ENCODE peak calls at places on chromosomes 16 and 17, in seven cellular contexts. C is mammary epithelial cell; E is thoracic aorta; S is psoas muscle; N is CD4-positive, alpha-beta T cell; B is CD4-positive, CD25-positive, alpha-beta regulatory T cell; I is fibroblast of lung. K is an unnamed sample.

GRCh38 chr17:17568772-17569195 is 22.7 kb downstream of the PEMT start:
- DNase-seq in C (peak), E (no peak), S (peak), N (peak), B (peak), I (peak), K (peak)

GRCh38 chr17:34259151-34259550 is 4.1 kb downstream of the CCL2 start:
- DNase-seq in C (no peak), E (no peak), S (no peak), N (no peak), B (no peak), I (peak), K (no peak)

GRCh38 chr17:3963214-3964201 is 729 bp downstream of the ATP2A3 start:
- DNase-seq in C (no peak), E (no peak), S (no peak), N (peak), B (peak), I (no peak), K (no peak)

GRCh38 chr17:36706437-36706731 is 105.0 kb downstream of the MRM1 start:
- DNase-seq in C (no peak), E (no peak), S (no peak), N (no peak), B (no peak), I (no peak), K (no peak)

GRCh38 chr16:66510298-66510697 is 39.6 kb downstream of the TK2 start:
- DNase-seq in C (no peak), E (no peak), S (no peak), N (no peak), B (no peak), I (no peak), K (no peak)

GRCh38 chr17:52837502-52837901 is 679.0 kb upstream of the CA10 start:
- DNase-seq in C (no peak), E (no peak), S (no peak), N (no peak), B (no peak), I (no peak), K (no peak)

GRCh38 chr16:711548-712320 is 3.2 kb upstream of the METRN start:
- DNase-seq in C (no peak), E (no peak), S (peak), N (peak), B (peak), I (peak), K (peak)

GRCh38 chr17:71986886-71987285 is 133.9 kb upstream of the SOX9 start:
- DNase-seq in C (peak), E (no peak), S (no peak), N (no peak), B (no peak), I (no peak), K (no peak)

GRCh38 chr17:45436625-45437460 is 4.2 kb upstream of the ARHGAP27 start:
- DNase-seq in C (no peak), E (no peak), S (no peak), N (no peak), B (no peak), I (peak), K (no peak)

GRCh38 chr17:77308768-77309726 is 168.3 kb downstream of the SEC14L1 start:
- DNase-seq in C (peak), E (no peak), S (no peak), N (no peak), B (no peak), I (peak), K (peak)

GRCh38 chr16:19213885-19214284 is 45.8 kb downstream of the SYT17 start:
- DNase-seq in C (no peak), E (no peak), S (no peak), N (no peak), B (no peak), I (no peak), K (no peak)

GRCh38 chr17:74812109-74812864 is 36.1 kb upstream of the NAT9 start:
- DNase-seq in C (no peak), E (no peak), S (no peak), N (no peak), B (no peak), I (no peak), K (no peak)

GRCh38 chr16:68273896-68274295 is 9.6 kb downstream of the SLC7A6 start:
- DNase-seq in C (peak), E (no peak), S (no peak), N (no peak), B (no peak), I (no peak), K (no peak)

DNA sequence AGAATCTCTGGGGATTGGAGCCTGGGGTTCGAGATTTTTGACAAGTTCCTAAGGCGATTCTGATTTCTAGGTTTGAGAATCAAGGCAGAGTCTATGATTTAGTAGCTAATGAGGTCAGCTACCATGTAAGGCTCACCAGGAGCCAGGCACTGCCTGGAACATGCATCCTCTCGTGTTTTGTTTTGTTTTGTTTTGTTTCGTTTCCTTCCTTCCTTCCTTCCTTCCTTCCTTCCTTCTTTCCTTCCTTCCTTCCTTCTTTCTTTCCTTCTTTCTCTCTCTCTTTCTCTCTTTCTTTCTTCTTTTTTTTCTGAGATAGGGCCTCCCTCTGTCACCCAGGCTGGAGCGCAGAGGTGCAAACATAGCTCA is 39.1 kb downstream of the SRCIN1 start:
- DNase-seq in C (no peak), E (no peak), S (no peak), N (no peak), B (no peak), I (no peak), K (no peak)
- H3K27ac ChIP-seq in C (no peak), E (no peak), S (no peak), N (no peak), B (no peak), I (no peak), K (peak)

DNA sequence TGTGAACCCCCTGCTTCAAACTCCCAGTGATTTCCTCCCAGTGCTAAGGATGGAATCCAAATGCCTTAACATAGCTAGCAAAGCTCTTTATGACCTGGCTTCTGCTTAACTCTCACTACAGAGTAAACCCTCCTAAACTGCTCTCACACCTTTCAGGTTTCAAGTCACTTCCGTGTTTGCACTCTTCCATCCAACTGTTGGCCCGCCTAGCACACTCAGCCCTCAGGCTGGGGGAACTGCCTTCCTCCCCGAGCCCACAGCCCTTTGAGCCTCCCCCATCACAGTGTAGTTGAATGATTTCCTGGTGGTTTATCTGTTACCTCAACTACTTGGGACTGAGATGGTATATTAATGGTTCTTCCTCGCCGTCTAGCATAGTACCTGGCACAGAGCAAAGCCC is 342.5 kb downstream of the NPIPA8 start:
- DNase-seq in C (no peak), E (no peak), S (no peak), N (no peak), B (no peak), I (no peak), K (no peak)
- H3K27ac ChIP-seq in C (no peak), E (no peak), S (no peak), N (no peak), B (no peak), I (no peak), K (no peak)

DNA sequence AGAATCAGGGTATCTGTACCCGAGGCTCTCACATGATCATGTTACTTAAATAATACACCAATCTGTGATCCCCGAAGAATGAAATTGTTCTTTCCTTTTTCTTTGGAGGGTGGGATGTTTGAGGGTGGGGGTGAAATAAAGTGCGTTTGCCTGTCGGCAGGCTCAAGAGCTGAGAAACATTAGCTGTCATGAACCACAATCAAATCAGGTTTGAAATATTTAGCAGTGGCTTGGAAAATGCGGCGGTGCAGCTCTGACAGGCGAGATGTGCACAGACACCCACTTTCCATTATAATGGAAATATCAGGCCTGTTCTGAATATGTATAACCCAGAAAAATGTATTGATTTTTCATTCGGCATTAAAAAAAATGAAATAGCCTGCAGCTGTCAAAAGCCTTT is 212.9 kb downstream of the ZFHX3 start:
- DNase-seq in C (no peak), E (no peak), S (no peak), N (no peak), B (no peak), I (no peak), K (no peak)
- H3K27ac ChIP-seq in C (no peak), E (no peak), S (peak), N (no peak), B (no peak), I (no peak), K (no peak)

GRCh38 chr17:75849724-75850123 is 5.4 kb downstream of the WBP2 start:
- DNase-seq in C (no peak), E (no peak), S (no peak), N (no peak), B (no peak), I (no peak), K (no peak)

GRCh38 chr17:75847595-75848522 is 3.7 kb upstream of the UNC13D start:
- DNase-seq in C (no peak), E (no peak), S (no peak), N (no peak), B (no peak), I (no peak), K (no peak)

GRCh38 chr17:75850928-75851692 is 4.0 kb downstream of the WBP2 start:
- DNase-seq in C (peak), E (no peak), S (peak), N (no peak), B (no peak), I (peak), K (peak)

GRCh38 chr17:75848523-75849303 is 4.5 kb upstream of the UNC13D start:
- DNase-seq in C (peak), E (no peak), S (peak), N (peak), B (peak), I (no peak), K (peak)

DNA sequence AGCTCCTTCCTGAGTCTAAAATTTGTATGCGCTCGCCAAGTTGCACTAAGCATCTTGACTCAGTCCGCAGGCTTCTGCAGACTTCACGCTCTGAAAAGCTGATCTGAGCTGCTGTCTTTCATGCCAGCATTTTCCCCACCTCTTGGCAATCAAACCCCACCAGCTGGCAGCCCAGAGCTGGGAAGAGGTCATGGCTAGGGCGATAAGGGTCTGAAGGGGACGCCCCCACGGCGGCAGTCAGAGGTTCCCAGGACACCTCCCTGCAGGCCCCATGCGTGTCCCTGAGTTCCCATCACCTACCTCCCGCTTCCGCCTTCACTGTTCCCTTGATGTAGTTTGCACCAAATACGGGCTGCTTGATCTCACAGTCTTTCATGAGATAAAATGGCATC is 5.1 kb upstream of the UNC13D start:
- DNase-seq in C (no peak), E (no peak), S (no peak), N (no peak), B (no peak), I (no peak), K (no peak)
- H3K27ac ChIP-seq in C (no peak), E (no peak), S (peak), N (no peak), B (no peak), I (no peak), K (peak)